ENCODE peak calls at places on chromosome 12, in five cellular contexts. E, Y, V, G and I are unnamed samples.

GRCh38 chr12:74849801-74850200 is 312.2 kb downstream of the ATXN7L3B start:
- DNase-seq in E (no peak), Y (no peak), V (peak; percentile 2), G (no peak), I (peak; percentile 0)

GRCh38 chr12:85825751-85826150 is 10.5 kb downstream of the RASSF9 start:
- DNase-seq in E (no peak), Y (peak; percentile 17), V (no peak), G (no peak), I (peak; percentile 15)

GRCh38 chr12:43444940-43445564 is 107.0 kb downstream of the ADAMTS20 start:
- DNase-seq in E (peak; percentile 57), Y (peak; percentile 62), V (peak; percentile 77), G (peak; percentile 4), I (peak; percentile 70)

GRCh38 chr12:96094201-96094600 is 58.8 kb upstream of the LTA4H start:
- DNase-seq in E (no peak), Y (peak; percentile 28), V (peak; percentile 28), G (no peak), I (no peak)

GRCh38 chr12:56751712-56752598 is at the start of gene PRIM1:
- DNase-seq in E (peak; percentile 94), Y (peak; percentile 77), V (peak; percentile 81), G (no peak), I (peak; percentile 71)

GRCh38 chr12:1939316-1939715 is 20.9 kb upstream of the CACNA2D4 start:
- DNase-seq in E (no peak), Y (no peak), V (no peak), G (no peak), I (no peak)

GRCh38 chr12:107400686-107401447 is 284.7 kb upstream of the PWP1 start:
- DNase-seq in E (no peak), Y (no peak), V (peak; percentile 76), G (no peak), I (peak; percentile 43)

GRCh38 chr12:27185234-27186045 is 58.6 kb upstream of the STK38L start:
- DNase-seq in E (no peak), Y (peak; percentile 90), V (peak; percentile 91), G (no peak), I (peak; percentile 67)

GRCh38 chr12:42483534-42483857 is 106.0 kb downstream of the PRICKLE1 start:
- DNase-seq in E (no peak), Y (no peak), V (no peak), G (no peak), I (no peak)

GRCh38 chr12:102966200-102966941 is 8.9 kb downstream of the ASCL1 start:
- DNase-seq in E (no peak), Y (no peak), V (no peak), G (no peak), I (no peak)

GRCh38 chr12:52155048-52155868 is 36.6 kb downstream of the KRT80 start:
- DNase-seq in E (no peak), Y (no peak), V (peak; percentile 68), G (no peak), I (peak; percentile 22)

GRCh38 chr12:53174881-53175491 is 5.5 kb upstream of the ZNF740 start:
- DNase-seq in E (peak; percentile 38), Y (no peak), V (peak; percentile 31), G (no peak), I (peak; percentile 59)

GRCh38 chr12:97899956-97900355 is 437.4 kb downstream of the RMST start:
- DNase-seq in E (no peak), Y (no peak), V (no peak), G (no peak), I (no peak)

GRCh38 chr12:113988976-113989375 is 22.9 kb upstream of the RBM19 start:
- DNase-seq in E (no peak), Y (no peak), V (no peak), G (no peak), I (no peak)

GRCh38 chr12:106888348-106888970 is 67.2 kb upstream of the TMEM263 start:
- DNase-seq in E (no peak), Y (no peak), V (no peak), G (no peak), I (no peak)

GRCh38 chr12:40980346-40981005 is 207.6 kb upstream of the PDZRN4 start:
- DNase-seq in E (no peak), Y (peak; percentile 53), V (peak; percentile 24), G (no peak), I (peak; percentile 5)

GRCh38 chr12:57046947-57047890 is 2.7 kb downstream of the MYO1A start:
- DNase-seq in E (no peak), Y (no peak), V (no peak), G (no peak), I (no peak)

GRCh38 chr12:122454739-122455138 is 32.3 kb upstream of the CLIP1 start:
- DNase-seq in E (no peak), Y (no peak), V (no peak), G (no peak), I (no peak)

GRCh38 chr12:57130941-57131340 is 2.7 kb downstream of the LRP1 start:
- DNase-seq in E (no peak), Y (no peak), V (no peak), G (no peak), I (no peak)

GRCh38 chr12:9992296-9992695 is 6.6 kb downstream of the CLEC1B start:
- DNase-seq in E (no peak), Y (no peak), V (no peak), G (no peak), I (no peak)

DNA sequence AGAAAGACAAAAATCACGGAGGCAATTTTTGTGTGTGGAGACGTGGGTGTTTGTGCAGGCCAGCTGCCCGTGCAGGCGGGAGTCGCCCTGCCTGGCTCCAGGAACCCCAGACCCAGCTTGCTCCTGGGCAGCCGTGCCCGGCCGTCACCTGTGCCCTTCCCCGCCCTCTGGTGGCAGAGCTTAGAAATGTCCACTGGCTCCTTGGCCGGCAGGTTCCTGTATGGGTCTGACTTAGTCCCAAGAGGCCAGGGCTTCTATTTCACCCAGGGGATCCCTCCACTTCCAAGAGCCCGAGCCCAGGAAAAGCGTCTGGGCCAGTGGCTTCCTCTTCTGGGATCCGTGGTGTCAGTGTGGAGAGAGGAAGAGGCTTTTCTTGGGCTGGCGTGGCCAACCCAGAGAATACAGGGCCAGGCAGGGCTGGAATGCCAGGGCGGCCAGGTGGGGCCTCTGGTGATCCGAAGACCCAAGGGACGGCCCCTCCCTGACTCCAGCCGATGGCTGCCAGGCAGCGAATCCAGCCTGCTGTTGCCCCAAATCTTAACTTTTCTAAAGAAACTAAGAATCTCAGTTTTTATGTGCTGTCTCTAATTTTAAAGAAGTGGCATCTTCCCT is 120.9 kb downstream of the TMEM132C start:
- DNase-seq in E (peak; percentile 25), Y (no peak), V (peak; percentile 1), G (no peak), I (peak; percentile 0)
- TF ChIP-seq CTCF in E (peak; percentile 74), Y (peak; percentile 32), V (peak; percentile 29), G (peak; percentile 2), I (peak; percentile 25)

GRCh38 chr12:130956009-130956408 is 2.3 kb downstream of the ADGRD1 start:
- DNase-seq in E (no peak), Y (no peak), V (no peak), G (no peak), I (no peak)
- H3K4me3 ChIP-seq in E (no peak overlapping the region), Y (no peak overlapping the region), V (no peak overlapping the region), G (no peak overlapping the region), I (no peak overlapping the region)

GRCh38 chr12:127810026-127810425 is 456.9 kb upstream of the TMEM132C start:
- DNase-seq in E (no peak), Y (peak; percentile 98), V (peak; percentile 68), G (peak; percentile 98), I (peak; percentile 98)
- TF ChIP-seq CTCF in E (no peak), Y (peak; percentile 2), V (no peak), G (peak; percentile 9), I (no peak)

GRCh38 chr12:12266873-12267634 is at the start of gene LRP6:
- DNase-seq in E (peak; percentile 89), Y (peak; percentile 97), V (peak; percentile 96), G (peak; percentile 75), I (peak; percentile 92)
- H3K4me3 ChIP-seq in E (peak within 1 kb of the TSS; percentile 76), Y (peak within 1 kb of the TSS; percentile 88), V (peak within 1 kb of the TSS; percentile 98), G (peak within 1 kb of the TSS; percentile 99), I (peak within 1 kb of the TSS; percentile 71)

DNA sequence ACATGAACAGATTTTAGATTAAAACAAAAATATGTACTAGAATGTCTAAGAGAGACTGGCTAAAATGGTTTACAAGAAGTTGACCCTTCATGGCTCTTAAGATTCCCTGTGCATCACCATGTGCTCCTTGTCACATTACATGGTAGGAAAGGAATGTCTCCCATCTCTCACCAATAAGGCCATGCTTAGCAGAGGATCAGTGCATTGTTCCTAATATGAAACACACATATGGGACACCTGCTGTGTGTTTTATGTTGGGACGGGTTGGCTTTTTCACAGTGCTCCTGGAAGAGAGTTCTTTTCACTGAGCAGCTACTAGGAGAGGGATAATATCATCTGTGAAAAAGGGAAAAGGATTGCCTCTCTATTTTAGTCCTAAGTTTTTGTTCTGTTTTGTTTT is 9.6 kb downstream of the PFKM start:
- DNase-seq in E (no peak), Y (peak; percentile 3), V (peak; percentile 6), G (no peak), I (no peak)
- TF ChIP-seq CTCF in E (no peak), Y (no peak), V (no peak), G (no peak), I (no peak)

GRCh38 chr12:4540633-4541032 is 1.9 kb downstream of the RAD51AP1 start:
- DNase-seq in E (peak; percentile 32), Y (no peak), V (no peak), G (no peak), I (no peak)
- H3K4me3 ChIP-seq in E (peak overlapping the region; percentile 93), Y (no peak overlapping the region), V (no peak overlapping the region), G (no peak overlapping the region), I (no peak overlapping the region)

GRCh38 chr12:6097384-6097783 is 27.1 kb downstream of the VWF start:
- DNase-seq in E (no peak), Y (peak; percentile 44), V (peak; percentile 90), G (no peak), I (peak; percentile 87)
- TF ChIP-seq CTCF in E (no peak), Y (no peak), V (no peak), G (no peak), I (no peak)

GRCh38 chr12:124901003-124901402 is 13.4 kb downstream of the UBC start:
- DNase-seq in E (peak; percentile 25), Y (no peak), V (no peak), G (no peak), I (no peak)
- H3K4me3 ChIP-seq in E (peak overlapping the region; percentile 31), Y (no peak overlapping the region), V (no peak overlapping the region), G (no peak overlapping the region), I (no peak overlapping the region)